ENCODE peak calls at places on chromosome 2, in ten cellular contexts. V, K, I, O, L, T, F, D, S and P are unnamed samples.

GRCh38 chr2:237581751-237582746 is 8.5 kb downstream of the RAB17 start:
- DNase-seq in V (peak; percentile 75), K (peak; percentile 51), I (no peak), O (peak; percentile 54), L (peak; percentile 33), T (peak; percentile 72), F (peak; percentile 46), D (peak; percentile 36), S (peak; percentile 19), P (no peak)

GRCh38 chr2:205763708-205764501 is 81.6 kb downstream of the NRP2 start:
- DNase-seq in V (peak; percentile 57), K (peak; percentile 54), I (peak; percentile 35), O (peak; percentile 39), L (peak; percentile 15), T (peak; percentile 59), F (peak; percentile 9), D (peak; percentile 9), S (no peak), P (no peak)

GRCh38 chr2:238130696-238131628 is 7.5 kb upstream of the KLHL30 start:
- DNase-seq in V (no peak), K (no peak), I (no peak), O (no peak), L (no peak), T (no peak), F (no peak), D (no peak), S (no peak), P (no peak)

GRCh38 chr2:112682101-112682500 is 36.4 kb downstream of the SLC20A1 start:
- DNase-seq in V (no peak), K (no peak), I (no peak), O (no peak), L (no peak), T (peak; percentile 49), F (no peak), D (no peak), S (no peak), P (no peak)

GRCh38 chr2:135744761-135745314 is 3.2 kb downstream of the UBXN4 start:
- DNase-seq in V (peak; percentile 4), K (peak; percentile 19), I (peak; percentile 73), O (peak; percentile 38), L (no peak), T (no peak), F (peak; percentile 40), D (no peak), S (peak; percentile 2), P (no peak)

GRCh38 chr2:235494716-235495372 is 1.0 kb downstream of the AGAP1 start:
- DNase-seq in V (peak; percentile 47), K (no peak), I (no peak), O (peak; percentile 23), L (peak; percentile 25), T (no peak), F (no peak), D (no peak), S (no peak), P (no peak)

GRCh38 chr2:226180485-226180884 is 619.1 kb downstream of the IRS1 start:
- DNase-seq in V (no peak), K (no peak), I (no peak), O (no peak), L (no peak), T (no peak), F (no peak), D (no peak), S (no peak), P (no peak)

GRCh38 chr2:48347712-48348111 is 182.2 kb upstream of the STON1 start:
- DNase-seq in V (no peak), K (no peak), I (no peak), O (no peak), L (no peak), T (no peak), F (no peak), D (peak; percentile 16), S (no peak), P (no peak)

GRCh38 chr2:239355724-239356123 is 45.1 kb downstream of the HDAC4 start:
- DNase-seq in V (no peak), K (no peak), I (no peak), O (no peak), L (no peak), T (no peak), F (no peak), D (no peak), S (no peak), P (no peak)

GRCh38 chr2:26344581-26345283 is 1.2 kb upstream of the SELENOI start:
- DNase-seq in V (no peak), K (peak; percentile 31), I (no peak), O (peak; percentile 53), L (no peak), T (no peak), F (no peak), D (no peak), S (peak; percentile 26), P (no peak)

GRCh38 chr2:236343400-236344161 is 79.4 kb upstream of the ASB18 start:
- DNase-seq in V (peak; percentile 75), K (peak; percentile 30), I (peak; percentile 55), O (peak; percentile 65), L (peak; percentile 65), T (peak; percentile 68), F (peak; percentile 74), D (peak; percentile 45), S (no peak), P (no peak)

GRCh38 chr2:203993011-203993410 is 56.4 kb downstream of the ICOS start:
- DNase-seq in V (peak; percentile 3), K (no peak), I (no peak), O (no peak), L (no peak), T (no peak), F (no peak), D (peak; percentile 10), S (no peak), P (no peak)

GRCh38 chr2:85783796-85784195 is 30.0 kb downstream of the ATOH8 start:
- DNase-seq in V (no peak), K (no peak), I (no peak), O (no peak), L (no peak), T (no peak), F (no peak), D (no peak), S (no peak), P (no peak)

GRCh38 chr2:240569523-240569997 is 1.3 kb downstream of the RNPEPL1 start:
- DNase-seq in V (no peak), K (no peak), I (no peak), O (no peak), L (no peak), T (peak; percentile 72), F (no peak), D (no peak), S (no peak), P (peak; percentile 14)

GRCh38 chr2:43228782-43229659 is 2.6 kb upstream of the ZFP36L2 start:
- DNase-seq in V (no peak), K (no peak), I (no peak), O (no peak), L (no peak), T (no peak), F (no peak), D (peak; percentile 32), S (no peak), P (no peak)

GRCh38 chr2:35933031-35933430 is 422.5 kb upstream of the CRIM1 start:
- DNase-seq in V (no peak), K (no peak), I (no peak), O (peak; percentile 44), L (no peak), T (no peak), F (no peak), D (no peak), S (no peak), P (no peak)

GRCh38 chr2:6759689-6760088 is 106.0 kb downstream of the CMPK2 start:
- DNase-seq in V (no peak), K (no peak), I (no peak), O (no peak), L (no peak), T (no peak), F (no peak), D (no peak), S (no peak), P (no peak)

GRCh38 chr2:241109210-241110088 is 7.4 kb upstream of the MTERF4 start:
- DNase-seq in V (no peak), K (no peak), I (no peak), O (no peak), L (no peak), T (peak; percentile 72), F (no peak), D (no peak), S (no peak), P (no peak)

GRCh38 chr2:74317696-74318095 is 25.5 kb downstream of the SLC4A5 start:
- DNase-seq in V (no peak), K (no peak), I (no peak), O (no peak), L (no peak), T (no peak), F (no peak), D (no peak), S (no peak), P (no peak)

GRCh38 chr2:25316101-25316500 is 25.6 kb downstream of the DNMT3A start:
- DNase-seq in V (no peak), K (no peak), I (no peak), O (no peak), L (peak; percentile 50), T (no peak), F (no peak), D (no peak), S (no peak), P (no peak)

GRCh38 chr2:230762317-230762896 is 49.8 kb downstream of the CAB39 start:
- DNase-seq in V (peak; percentile 21), K (peak; percentile 23), I (peak; percentile 46), O (peak; percentile 37), L (no peak), T (no peak), F (no peak), D (no peak), S (no peak), P (no peak)

GRCh38 chr2:207256476-207257207 is 90.9 kb upstream of the KLF7 start:
- DNase-seq in V (no peak), K (no peak), I (no peak), O (peak; percentile 25), L (no peak), T (no peak), F (no peak), D (no peak), S (no peak), P (no peak)

GRCh38 chr2:15794608-15795134 is 145.7 kb upstream of the MYCN start:
- DNase-seq in V (no peak), K (no peak), I (no peak), O (no peak), L (no peak), T (no peak), F (no peak), D (no peak), S (no peak), P (no peak)

GRCh38 chr2:6960659-6961058 is 43.4 kb downstream of the RNF144A start:
- DNase-seq in V (no peak), K (no peak), I (no peak), O (no peak), L (peak; percentile 58), T (no peak), F (no peak), D (no peak), S (no peak), P (no peak)

GRCh38 chr2:109282865-109283264 is 153.9 kb downstream of the SH3RF3 start:
- DNase-seq in V (no peak), K (no peak), I (no peak), O (no peak), L (no peak), T (no peak), F (no peak), D (no peak), S (no peak), P (no peak)

GRCh38 chr2:69449906-69450305 is 12.7 kb upstream of the NFU1 start:
- DNase-seq in V (no peak), K (no peak), I (no peak), O (no peak), L (no peak), T (no peak), F (no peak), D (no peak), S (no peak), P (no peak)

GRCh38 chr2:119387381-119388129 is 20.8 kb downstream of the DBI start:
- DNase-seq in V (no peak), K (peak; percentile 20), I (no peak), O (no peak), L (peak; percentile 83), T (peak; percentile 57), F (no peak), D (no peak), S (peak; percentile 18), P (no peak)

GRCh38 chr2:174368691-174369090 is 26.8 kb upstream of the SCRN3 start:
- DNase-seq in V (no peak), K (no peak), I (no peak), O (no peak), L (no peak), T (no peak), F (no peak), D (no peak), S (no peak), P (no peak)